ENCODE peak calls at places on chromosome 11, in eight cellular contexts. One of them, this sample, is unnamed.

GRCh38 chr11:26715133-26715532 is 6.7 kb downstream of the SLC5A12 start:
- DNase-seq in H9: no peak
- DNase-seq in IMR-90: no peak
- DNase-seq in coronary artery: no peak
- DNase-seq in tibial nerve: no peak
- DNase-seq in WERI-Rb-1: peak
- DNase-seq in psoas muscle: no peak
- DNase-seq in cardiac muscle cell: no peak
- DNase-seq in this sample: no peak

GRCh38 chr11:17171342-17171741 is 36.4 kb downstream of the PIK3C2A start:
- DNase-seq in IMR-90: peak
- DNase-seq in coronary artery: no peak
- DNase-seq in WERI-Rb-1: no peak
- DNase-seq in cardiac muscle cell: no peak
- DNase-seq in tibial nerve: no peak
- DNase-seq in psoas muscle: no peak
- DNase-seq in H9: no peak
- DNase-seq in this sample: peak

GRCh38 chr11:69700278-69701140 is 3.3 kb downstream of the FGF19 start:
- DNase-seq in coronary artery: no peak
- DNase-seq in WERI-Rb-1: peak
- DNase-seq in psoas muscle: peak
- DNase-seq in cardiac muscle cell: peak
- DNase-seq in tibial nerve: peak
- DNase-seq in H9: peak
- DNase-seq in IMR-90: peak
- DNase-seq in this sample: no peak

GRCh38 chr11:67776834-67777530 is 102.6 kb upstream of the ALDH3B2 start:
- DNase-seq in cardiac muscle cell: no peak
- DNase-seq in coronary artery: no peak
- DNase-seq in H9: no peak
- DNase-seq in tibial nerve: no peak
- DNase-seq in IMR-90: no peak
- DNase-seq in psoas muscle: no peak
- DNase-seq in WERI-Rb-1: no peak
- DNase-seq in this sample: no peak

GRCh38 chr11:103450241-103450640 is 341.0 kb downstream of the DYNC2H1 start:
- DNase-seq in coronary artery: no peak
- DNase-seq in WERI-Rb-1: no peak
- DNase-seq in IMR-90: peak
- DNase-seq in psoas muscle: no peak
- DNase-seq in tibial nerve: no peak
- DNase-seq in H9: no peak
- DNase-seq in cardiac muscle cell: no peak
- DNase-seq in this sample: no peak

GRCh38 chr11:88307749-88308425 is 29.6 kb downstream of the CTSC start:
- DNase-seq in IMR-90: no peak
- DNase-seq in psoas muscle: no peak
- DNase-seq in WERI-Rb-1: no peak
- DNase-seq in coronary artery: no peak
- DNase-seq in H9: peak
- DNase-seq in tibial nerve: no peak
- DNase-seq in cardiac muscle cell: no peak
- DNase-seq in this sample: no peak

GRCh38 chr11:33898957-33899356 is 7.1 kb upstream of the LMO2 start:
- DNase-seq in tibial nerve: no peak
- DNase-seq in H9: no peak
- DNase-seq in IMR-90: no peak
- DNase-seq in cardiac muscle cell: no peak
- DNase-seq in WERI-Rb-1: no peak
- DNase-seq in psoas muscle: no peak
- DNase-seq in coronary artery: no peak
- DNase-seq in this sample: no peak

GRCh38 chr11:79437274-79437980 is 3.4 kb downstream of the TENM4 start:
- DNase-seq in WERI-Rb-1: peak
- DNase-seq in IMR-90: peak
- DNase-seq in coronary artery: peak
- DNase-seq in cardiac muscle cell: peak
- DNase-seq in psoas muscle: peak
- DNase-seq in H9: peak
- DNase-seq in tibial nerve: peak
- DNase-seq in this sample: peak

GRCh38 chr11:86222081-86222480 is 22.5 kb upstream of the EED start:
- DNase-seq in WERI-Rb-1: no peak
- DNase-seq in IMR-90: no peak
- DNase-seq in psoas muscle: no peak
- DNase-seq in H9: no peak
- DNase-seq in coronary artery: no peak
- DNase-seq in cardiac muscle cell: no peak
- DNase-seq in tibial nerve: no peak
- DNase-seq in this sample: peak

GRCh38 chr11:57338152-57338551 is at the start of gene P2RX3:
- DNase-seq in H9: no peak
- DNase-seq in WERI-Rb-1: no peak
- DNase-seq in IMR-90: no peak
- DNase-seq in cardiac muscle cell: no peak
- DNase-seq in tibial nerve: no peak
- DNase-seq in psoas muscle: no peak
- DNase-seq in coronary artery: no peak
- DNase-seq in this sample: no peak

GRCh38 chr11:44263711-44264110 is 46.2 kb downstream of the ALX4 start:
- DNase-seq in tibial nerve: no peak
- DNase-seq in IMR-90: no peak
- DNase-seq in coronary artery: no peak
- DNase-seq in H9: no peak
- DNase-seq in cardiac muscle cell: no peak
- DNase-seq in WERI-Rb-1: no peak
- DNase-seq in psoas muscle: no peak
- DNase-seq in this sample: no peak

GRCh38 chr11:121367434-121367833 is 74.9 kb downstream of the SC5D start:
- DNase-seq in H9: no peak
- DNase-seq in psoas muscle: no peak
- DNase-seq in WERI-Rb-1: no peak
- DNase-seq in coronary artery: no peak
- DNase-seq in IMR-90: peak
- DNase-seq in tibial nerve: no peak
- DNase-seq in cardiac muscle cell: peak
- DNase-seq in this sample: peak

GRCh38 chr11:118646393-118646792 is 33.1 kb downstream of the TREH start:
- DNase-seq in tibial nerve: no peak
- DNase-seq in coronary artery: no peak
- DNase-seq in WERI-Rb-1: no peak
- DNase-seq in IMR-90: no peak
- DNase-seq in psoas muscle: no peak
- DNase-seq in cardiac muscle cell: no peak
- DNase-seq in H9: no peak
- DNase-seq in this sample: no peak

GRCh38 chr11:26043665-26044064 is 288.3 kb upstream of the ANO3 start:
- DNase-seq in tibial nerve: no peak
- DNase-seq in IMR-90: no peak
- DNase-seq in coronary artery: no peak
- DNase-seq in H9: no peak
- DNase-seq in WERI-Rb-1: no peak
- DNase-seq in cardiac muscle cell: no peak
- DNase-seq in psoas muscle: no peak
- DNase-seq in this sample: no peak

GRCh38 chr11:101428918-101429317 is 154.9 kb downstream of the TRPC6 start:
- DNase-seq in coronary artery: no peak
- DNase-seq in WERI-Rb-1: no peak
- DNase-seq in cardiac muscle cell: peak
- DNase-seq in IMR-90: peak
- DNase-seq in H9: peak
- DNase-seq in psoas muscle: no peak
- DNase-seq in tibial nerve: no peak
- DNase-seq in this sample: peak

GRCh38 chr11:59918494-59918893 is 19.7 kb upstream of the OOSP1 start:
- DNase-seq in cardiac muscle cell: no peak
- DNase-seq in tibial nerve: no peak
- DNase-seq in coronary artery: no peak
- DNase-seq in IMR-90: no peak
- DNase-seq in H9: no peak
- DNase-seq in WERI-Rb-1: no peak
- DNase-seq in psoas muscle: no peak
- DNase-seq in this sample: no peak

GRCh38 chr11:59923813-59924212 is 14.4 kb upstream of the OOSP1 start:
- DNase-seq in cardiac muscle cell: no peak
- DNase-seq in IMR-90: no peak
- DNase-seq in WERI-Rb-1: no peak
- DNase-seq in coronary artery: no peak
- DNase-seq in H9: no peak
- DNase-seq in psoas muscle: no peak
- DNase-seq in tibial nerve: no peak
- DNase-seq in this sample: no peak

DNA sequence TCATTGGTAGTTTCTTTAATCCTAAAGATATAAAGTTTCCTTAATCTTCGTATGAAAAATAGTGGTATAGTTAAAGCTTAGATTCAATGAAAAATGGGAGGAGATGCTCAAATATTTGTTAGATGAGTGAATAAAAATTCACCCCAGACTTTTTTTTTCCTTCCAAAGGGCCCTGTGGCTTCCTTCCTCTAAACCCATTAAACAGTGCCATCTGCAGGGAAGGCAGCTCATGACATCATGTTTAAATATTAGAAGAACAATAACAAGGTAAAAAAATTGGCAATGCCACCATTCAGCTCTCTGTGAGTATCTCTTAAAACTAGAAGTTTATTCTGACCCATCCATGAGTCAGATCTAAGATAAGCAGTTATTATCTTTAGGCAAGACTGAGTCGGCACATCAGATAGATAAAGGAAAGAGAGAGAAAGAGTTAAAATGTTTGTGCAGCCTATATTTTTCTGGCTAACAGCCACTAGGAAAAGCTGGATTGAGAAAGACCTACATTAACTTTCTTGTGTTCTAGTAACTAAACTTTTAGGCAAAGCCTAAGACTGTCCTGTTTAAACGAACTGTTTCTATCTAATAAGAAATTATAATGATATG is 19.1 kb upstream of the OOSP1 start:
- DNase-seq in cardiac muscle cell: peak
- DNase-seq in tibial nerve: peak
- DNase-seq in WERI-Rb-1: peak
- DNase-seq in IMR-90: peak
- DNase-seq in H9: no peak
- DNase-seq in psoas muscle: no peak
- DNase-seq in coronary artery: no peak
- DNase-seq in this sample: peak
- TF ChIP-seq CTCF in cardiac muscle cell: peak
- TF ChIP-seq CTCF in tibial nerve: peak
- TF ChIP-seq CTCF in WERI-Rb-1: peak
- TF ChIP-seq CTCF in IMR-90: peak
- TF ChIP-seq CTCF in H9: peak
- TF ChIP-seq CTCF in psoas muscle: no peak
- TF ChIP-seq CTCF in coronary artery: no peak
- TF ChIP-seq CTCF in this sample: peak

DNA sequence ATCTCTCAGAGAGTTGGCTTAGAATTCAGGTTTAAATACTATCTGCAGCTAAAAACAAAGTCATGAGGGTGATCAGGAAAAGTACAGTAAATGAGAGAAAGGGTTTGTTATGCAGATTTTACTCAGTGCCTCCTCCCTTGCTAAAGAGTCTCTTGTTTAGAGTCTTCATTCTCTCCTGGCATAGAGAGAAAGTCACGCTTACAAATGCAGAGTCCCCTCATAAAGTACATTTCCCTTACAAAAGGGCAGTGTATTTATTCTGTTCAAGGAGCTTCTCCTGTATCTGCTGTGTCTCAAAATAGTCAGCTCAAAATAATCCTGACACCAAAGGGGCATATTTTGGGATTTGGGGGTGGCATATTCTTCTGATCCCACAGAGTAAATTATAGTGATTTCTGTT is 102.8 kb downstream of the MTNR1B start:
- DNase-seq in coronary artery: no peak
- DNase-seq in psoas muscle: no peak
- DNase-seq in tibial nerve: no peak
- DNase-seq in IMR-90: no peak
- DNase-seq in H9: no peak
- DNase-seq in cardiac muscle cell: no peak
- DNase-seq in WERI-Rb-1: no peak
- DNase-seq in this sample: no peak
- H3K27ac ChIP-seq in coronary artery: no peak
- H3K27ac ChIP-seq in psoas muscle: no peak
- H3K27ac ChIP-seq in tibial nerve: no peak
- H3K27ac ChIP-seq in IMR-90: no peak
- H3K27ac ChIP-seq in H9: peak
- H3K27ac ChIP-seq in cardiac muscle cell: no peak
- H3K27ac ChIP-seq in WERI-Rb-1: no peak
- H3K27ac ChIP-seq in this sample: no peak

GRCh38 chr11:742571-743201 is 4.6 kb upstream of the TALDO1 start:
- DNase-seq in tibial nerve: no peak
- DNase-seq in cardiac muscle cell: no peak
- DNase-seq in coronary artery: no peak
- DNase-seq in H9: no peak
- DNase-seq in psoas muscle: no peak
- DNase-seq in IMR-90: no peak
- DNase-seq in WERI-Rb-1: no peak
- DNase-seq in this sample: no peak

GRCh38 chr11:748007-748359 is 719 bp downstream of the TALDO1 start:
- DNase-seq in tibial nerve: no peak
- DNase-seq in H9: no peak
- DNase-seq in cardiac muscle cell: no peak
- DNase-seq in WERI-Rb-1: no peak
- DNase-seq in coronary artery: no peak
- DNase-seq in psoas muscle: peak
- DNase-seq in IMR-90: no peak
- DNase-seq in this sample: no peak

GRCh38 chr11:749731-750130 is 2.5 kb downstream of the TALDO1 start:
- DNase-seq in cardiac muscle cell: no peak
- DNase-seq in psoas muscle: no peak
- DNase-seq in tibial nerve: no peak
- DNase-seq in IMR-90: no peak
- DNase-seq in WERI-Rb-1: no peak
- DNase-seq in H9: no peak
- DNase-seq in coronary artery: no peak
- DNase-seq in this sample: no peak

GRCh38 chr11:746289-747175 is 732 bp upstream of the TALDO1 start:
- DNase-seq in WERI-Rb-1: peak
- DNase-seq in psoas muscle: no peak
- DNase-seq in IMR-90: peak
- DNase-seq in cardiac muscle cell: peak
- DNase-seq in H9: peak
- DNase-seq in coronary artery: peak
- DNase-seq in tibial nerve: no peak
- DNase-seq in this sample: peak

GRCh38 chr11:747176-748006 is at the start of gene TALDO1:
- DNase-seq in H9: peak
- DNase-seq in WERI-Rb-1: peak
- DNase-seq in coronary artery: peak
- DNase-seq in cardiac muscle cell: peak
- DNase-seq in tibial nerve: peak
- DNase-seq in psoas muscle: peak
- DNase-seq in IMR-90: peak
- DNase-seq in this sample: peak
- TF ChIP-seq CTCF in H9: peak
- TF ChIP-seq CTCF in WERI-Rb-1: no peak
- TF ChIP-seq CTCF in coronary artery: no peak
- TF ChIP-seq CTCF in cardiac muscle cell: peak
- TF ChIP-seq CTCF in tibial nerve: peak
- TF ChIP-seq CTCF in psoas muscle: peak
- TF ChIP-seq CTCF in IMR-90: peak
- TF ChIP-seq CTCF in this sample: no peak

DNA sequence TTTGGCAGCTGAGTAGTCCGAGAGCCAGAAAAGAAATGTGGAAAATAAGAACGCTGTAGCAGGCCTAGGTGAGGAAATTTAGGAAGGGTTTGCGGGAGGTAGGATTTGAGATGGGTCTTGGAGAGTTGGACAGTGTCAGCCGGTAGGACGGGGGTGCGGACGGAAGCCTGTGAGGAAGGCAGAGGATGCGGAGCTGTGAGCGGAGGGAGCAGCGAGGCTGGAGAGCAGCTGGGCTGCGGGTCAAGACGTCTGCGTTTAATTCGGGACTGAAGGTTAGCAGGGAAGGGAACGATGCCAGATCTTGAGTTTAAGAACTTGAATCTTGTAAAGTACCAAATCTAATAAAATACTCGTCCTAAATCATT is 669 bp upstream of the TIGD3 start:
- DNase-seq in WERI-Rb-1: peak
- DNase-seq in cardiac muscle cell: no peak
- DNase-seq in H9: peak
- DNase-seq in IMR-90: no peak
- DNase-seq in tibial nerve: no peak
- DNase-seq in coronary artery: no peak
- DNase-seq in psoas muscle: no peak
- DNase-seq in this sample: no peak
- H3K27ac ChIP-seq in WERI-Rb-1: peak
- H3K27ac ChIP-seq in cardiac muscle cell: peak
- H3K27ac ChIP-seq in H9: no peak
- H3K27ac ChIP-seq in IMR-90: no peak
- H3K27ac ChIP-seq in tibial nerve: peak
- H3K27ac ChIP-seq in coronary artery: no peak
- H3K27ac ChIP-seq in psoas muscle: peak
- H3K27ac ChIP-seq in this sample: no peak

This sample was measured in A673.